ENCODE peak calls at places on chromosomes 6 and 20, in seven cellular contexts. U is ACHN; V is GOT3; W is stimulated activated CD4-positive, alpha-beta T cell treated with anti-CD3 and anti-CD28 coated beads, Interleukin-15, amount 100 ng/mL, for 1 hour; M is sigmoid colon; D is cardiac muscle cell; G is GM10248. J is an unnamed sample.

GRCh38 chr6:98452721-98453120 is 381.7 kb upstream of the POU3F2 start:
- DNase-seq in U (no peak), W (no peak), G (no peak), V (no peak), D (no peak), M (no peak), J (no peak)

GRCh38 chr6:3915076-3915791 is 66.1 kb downstream of the FAM50B start:
- DNase-seq in V (no peak), G (no peak), W (no peak), D (no peak), U (no peak), M (no peak), J (no peak)

GRCh38 chr20:1005452-1006027 is 3.4 kb upstream of the RSPO4 start:
- DNase-seq in V (no peak), M (peak), G (peak), W (no peak), D (peak), U (peak), J (no peak)

GRCh38 chr6:30883743-30884520 is at the start of gene DDR1:
- DNase-seq in M (peak), G (peak), V (no peak), W (peak), U (peak), D (peak), J (peak)

GRCh38 chr20:44467289-44467883 is 8.3 kb upstream of the TTPAL start:
- DNase-seq in W (no peak), M (peak), U (no peak), D (peak), V (no peak), G (no peak), J (peak)

GRCh38 chr6:18400831-18401446 is 13.8 kb downstream of the RNF144B start:
- DNase-seq in M (no peak), D (no peak), G (peak), V (no peak), W (no peak), U (no peak), J (no peak)

GRCh38 chr6:15313367-15313766 is 67.5 kb downstream of the JARID2 start:
- DNase-seq in D (no peak), M (no peak), U (no peak), G (no peak), V (no peak), W (no peak), J (no peak)

GRCh38 chr20:51966296-51966971 is 164.1 kb upstream of the SALL4 start:
- DNase-seq in W (no peak), U (peak), M (peak), G (peak), D (peak), V (no peak), J (peak)

GRCh38 chr20:23049201-23049932 is at the start of gene THBD:
- DNase-seq in U (peak), D (peak), M (peak), G (no peak), W (no peak), V (peak), J (peak)

GRCh38 chr20:11090751-11091150 is 417.0 kb upstream of the JAG1 start:
- DNase-seq in G (no peak), V (no peak), D (no peak), W (no peak), U (no peak), M (no peak), J (no peak)

GRCh38 chr6:70234561-70235236 is 68.2 kb downstream of the COL9A1 start:
- DNase-seq in U (no peak), G (no peak), M (no peak), W (no peak), V (no peak), D (no peak), J (no peak)

GRCh38 chr20:53434662-53435061 is 159.0 kb downstream of the ZNF217 start:
- DNase-seq in U (no peak), V (no peak), D (no peak), W (no peak), M (no peak), G (no peak), J (no peak)

GRCh38 chr6:73236147-73236750 is 11.0 kb upstream of the KHDC1L start:
- DNase-seq in M (no peak), D (no peak), V (no peak), G (no peak), W (no peak), U (peak), J (no peak)

J was measured in left lobe of liver.